ENCODE peak calls at places on chromosomes 1 and 21, in four cellular contexts. Q is left ventricle myocardium inferior, V is IMR-90, H is PC-3. O is an unnamed sample. For H3K36me3 and H3K4me1, the result is how much of the 10 kb centered on the place peaks cover.

GRCh38 chr1:160726114-160726497 is 12.9 kb upstream of the SLAMF7 start:
- DNase-seq in Q (no peak), V (no peak), H (peak), O (no peak)

GRCh38 chr1:87348346-87349019 is 19.8 kb downstream of the LMO4 start:
- DNase-seq in Q (no peak), V (no peak), H (no peak), O (no peak)

GRCh38 chr1:26317612-26318337 is at the start of gene CD52:
- DNase-seq in Q (no peak), V (no peak), H (no peak), O (no peak)

GRCh38 chr21:21851657-21852056 is 853.4 kb downstream of the NCAM2 start:
- DNase-seq in Q (no peak), V (peak), H (peak), O (no peak)

GRCh38 chr1:214282696-214283225 is 1.8 kb downstream of the SMYD2 start:
- DNase-seq in Q (no peak), V (no peak), H (no peak), O (no peak)

GRCh38 chr1:44655609-44656008 is 18.7 kb downstream of the TMEM53 start:
- DNase-seq in Q (no peak), V (no peak), H (peak), O (no peak)

GRCh38 chr1:243745361-243745760 is 104.7 kb downstream of the AKT3 start:
- DNase-seq in Q (no peak), V (peak), H (peak), O (no peak)

GRCh38 chr1:107659961-107660360 is 305.0 kb downstream of the VAV3 start:
- DNase-seq in Q (no peak), V (no peak), H (no peak), O (no peak)

GRCh38 chr1:10714337-10715114 is 81.9 kb downstream of the CASZ1 start:
- DNase-seq in Q (peak), V (no peak), H (no peak), O (peak)

GRCh38 chr1:173523329-173523728 is 46.2 kb downstream of the PRDX6 start:
- DNase-seq in Q (no peak), V (no peak), H (no peak), O (no peak)

GRCh38 chr1:180906511-180906910 is 6.2 kb upstream of the KIAA1614 start:
- DNase-seq in Q (no peak), V (no peak), H (no peak), O (no peak)

DNA sequence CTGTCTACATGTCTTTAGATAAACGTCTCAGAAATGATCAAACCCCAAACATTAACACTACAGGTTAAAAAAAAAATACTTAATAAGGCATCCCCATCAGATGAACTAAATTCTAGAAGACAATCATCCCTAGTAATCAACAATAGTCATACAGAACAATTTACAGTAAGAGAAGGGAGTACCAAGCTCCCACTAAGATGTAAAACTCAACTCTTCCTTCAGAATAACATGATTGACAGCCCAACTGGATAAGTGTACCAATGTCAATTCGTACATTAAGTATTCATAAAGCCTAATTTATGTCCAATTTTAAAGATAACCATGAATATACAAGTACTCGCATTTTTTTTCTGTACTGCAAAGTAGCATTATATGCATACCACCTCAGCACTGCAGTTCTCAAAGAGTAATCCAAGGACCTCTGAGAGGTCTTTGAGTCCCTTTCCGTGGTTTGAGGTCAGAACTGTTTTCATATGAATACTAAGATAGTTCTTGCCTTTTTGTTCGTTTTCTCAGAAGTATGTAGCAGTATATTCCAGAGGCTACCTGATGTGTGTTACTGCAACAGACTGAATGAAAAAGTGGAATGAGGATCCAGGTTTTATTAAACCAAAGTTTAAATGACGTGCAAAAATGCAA is 6.6 kb downstream of the SCAF4 start:
- DNase-seq in Q (no peak), V (no peak), H (no peak), O (no peak)
- H3K36me3 ChIP-seq in Q (under half), V (under half), H (under half), O (under half)

GRCh38 chr1:201537028-201537427 is 1.9 kb upstream of the NAV1 start:
- DNase-seq in Q (no peak), V (no peak), H (no peak), O (no peak)

GRCh38 chr1:201536542-201536941 is 2.4 kb upstream of the NAV1 start:
- DNase-seq in Q (peak), V (peak), H (peak), O (no peak)

GRCh38 chr1:201535778-201536245 is 3.1 kb upstream of the NAV1 start:
- DNase-seq in Q (no peak), V (no peak), H (no peak), O (no peak)

GRCh38 chr1:201533836-201534235 is 5.1 kb upstream of the NAV1 start:
- DNase-seq in Q (no peak), V (no peak), H (no peak), O (no peak)

GRCh38 chr1:201535046-201535777 is 3.7 kb upstream of the NAV1 start:
- DNase-seq in Q (no peak), V (peak), H (peak), O (no peak)
- H3K4me1 ChIP-seq in Q (half or more), V (under half), H (under half), O (under half)

GRCh38 chr1:77948841-77949424 is 29.9 kb downstream of the FUBP1 start:
- DNase-seq in Q (no peak), V (peak), H (peak), O (peak)
- H3K36me3 ChIP-seq in Q (half or more), V (under half), H (half or more), O (under half)

DNA sequence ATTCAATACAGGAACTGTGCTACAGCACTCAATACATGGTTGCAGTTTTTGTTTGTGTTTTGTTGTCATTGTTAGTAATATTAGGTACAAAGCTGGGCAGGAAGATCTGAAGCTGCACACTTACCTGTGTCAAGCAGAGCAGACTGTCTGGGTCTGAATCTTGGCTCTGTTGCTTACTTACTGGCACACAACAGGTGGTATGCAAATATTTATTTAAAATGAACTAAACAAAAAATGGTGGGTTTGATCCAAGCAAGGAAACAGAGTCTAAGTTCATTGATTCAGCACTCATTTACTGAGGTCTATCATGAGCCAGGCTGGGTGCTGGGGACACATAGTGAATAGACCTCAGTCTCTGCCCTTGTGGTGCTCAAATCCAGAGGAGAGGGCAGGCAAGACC is 230.4 kb downstream of the OMA1 start:
- DNase-seq in Q (no peak), V (no peak), H (no peak), O (no peak)
- H3K4me1 ChIP-seq in Q (under half), V (under half), H (under half), O (under half)

GRCh38 chr1:201001962-201002361 is 21.6 kb downstream of the KIF21B start:
- DNase-seq in Q (no peak), V (no peak), H (no peak), O (peak)

GRCh38 chr1:201000391-201000790 is 23.1 kb downstream of the KIF21B start:
- DNase-seq in Q (no peak), V (no peak), H (no peak), O (no peak)

GRCh38 chr1:200998323-200998722 is 25.2 kb downstream of the KIF21B start:
- DNase-seq in Q (no peak), V (no peak), H (no peak), O (no peak)

GRCh38 chr1:201002510-201002909 is 21.0 kb downstream of the KIF21B start:
- DNase-seq in Q (no peak), V (no peak), H (no peak), O (no peak)

DNA sequence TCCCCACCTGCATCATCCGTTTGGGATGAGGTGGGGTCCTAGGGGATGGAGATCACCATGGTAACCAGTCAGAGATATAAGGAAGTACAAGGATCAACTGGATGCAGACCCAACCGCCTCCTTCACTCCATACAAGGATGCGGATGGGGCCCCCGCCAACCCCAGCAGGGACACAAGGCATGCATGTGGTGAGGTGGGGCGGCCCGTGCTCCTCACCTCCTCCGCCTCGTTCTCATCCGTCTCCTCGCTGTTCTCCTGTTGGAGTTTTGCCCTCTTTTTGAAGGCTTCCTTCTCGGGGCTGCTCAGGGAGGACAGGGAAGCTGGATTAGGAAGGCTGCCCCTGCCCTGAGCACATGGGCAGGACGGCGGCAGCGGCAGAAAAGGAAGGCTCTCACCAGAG is 23.8 kb downstream of the KIF21B start:
- DNase-seq in Q (no peak), V (no peak), H (no peak), O (no peak)
- H3K36me3 ChIP-seq in Q (under half), V (under half), H (under half), O (under half)

DNA sequence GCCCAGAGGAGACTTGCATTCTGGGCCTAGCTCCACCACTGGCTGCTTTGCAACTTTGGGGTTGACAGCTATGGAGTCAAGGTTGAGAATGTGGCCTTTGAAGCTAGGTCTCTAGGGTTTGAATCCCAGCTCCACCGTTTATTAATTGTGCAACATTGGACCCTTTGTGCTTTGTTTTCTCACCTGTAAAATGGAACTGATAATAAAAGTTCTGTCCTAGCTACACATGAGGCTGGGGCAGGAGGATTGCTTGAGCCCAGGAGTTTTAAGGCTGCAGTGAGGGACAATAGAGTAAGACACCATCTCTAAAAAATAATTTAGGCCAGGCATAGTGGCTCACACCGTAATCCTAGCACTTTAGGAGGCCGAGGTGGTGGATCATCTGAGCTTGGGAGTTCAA is 15.2 kb upstream of the LMNA start:
- DNase-seq in Q (no peak), V (no peak), H (no peak), O (no peak)
- H3K4me1 ChIP-seq in Q (half or more), V (under half), H (half or more), O (under half)

GRCh38 chr1:32770221-32770731 is 46.9 kb downstream of the YARS1 start:
- DNase-seq in Q (no peak), V (no peak), H (no peak), O (no peak)
- H3K36me3 ChIP-seq in Q (under half), V (under half), H (under half), O (under half)